ENCODE peak calls at places on chromosomes 4 and X, in seven cellular contexts. R is psoas muscle; M is mesothelial cell of epicardium; O is endothelial cell of umbilical vein; B is GM06990; A is CD4-positive, alpha-beta T cell; Y is esophagus squamous epithelium. C is an unnamed sample.

GRCh38 chrX:139739138-139739537 is 31.2 kb upstream of the MCF2 start:
- DNase-seq in R (no peak), M (no peak), O (peak), B (peak), A (no peak), Y (no peak), C (peak)

GRCh38 chr4:145178740-145179139 is 1.6 kb downstream of the OTUD4 start:
- DNase-seq in R (no peak), M (no peak), O (no peak), B (no peak), A (no peak), Y (no peak), C (peak)

GRCh38 chr4:46975841-46976551 is 17.4 kb downstream of the GABRA4 start:
- DNase-seq in R (no peak), M (no peak), O (no peak), B (peak), A (no peak), Y (no peak), C (peak)

GRCh38 chr4:28675582-28675981 is 1814.9 kb downstream of the STIM2 start:
- DNase-seq in R (no peak), M (no peak), O (no peak), B (no peak), A (no peak), Y (no peak), C (no peak)

GRCh38 chr4:178306565-178306964 is 864.3 kb upstream of the AGA start:
- DNase-seq in R (no peak), M (no peak), O (no peak), B (no peak), A (no peak), Y (no peak), C (no peak)

GRCh38 chrX:101595739-101596419 is 21.9 kb downstream of the ARMCX6 start:
- DNase-seq in R (no peak), M (no peak), O (peak), B (peak), A (no peak), Y (no peak), C (peak)

GRCh38 chrX:118183606-118184005 is 67.0 kb upstream of the KLHL13 start:
- DNase-seq in R (no peak), M (no peak), O (no peak), B (no peak), A (no peak), Y (no peak), C (no peak)

GRCh38 chr4:152363086-152363485 is 172.8 kb downstream of the FBXW7 start:
- DNase-seq in R (no peak), M (no peak), O (no peak), B (no peak), A (no peak), Y (no peak), C (no peak)

GRCh38 chr4:106362426-106362825 is 6.2 kb downstream of the GIMD1 start:
- DNase-seq in R (no peak), M (no peak), O (no peak), B (no peak), A (no peak), Y (no peak), C (no peak)

GRCh38 chrX:151704023-151704663 is 8.9 kb downstream of the PRRG3 start:
- DNase-seq in R (no peak), M (no peak), O (no peak), B (no peak), A (no peak), Y (no peak), C (no peak)

GRCh38 chr4:38509551-38509950 is 154.4 kb upstream of the KLF3 start:
- DNase-seq in R (no peak), M (no peak), O (no peak), B (peak), A (no peak), Y (no peak), C (no peak)

GRCh38 chr4:19494958-19495357 is 756.7 kb upstream of the SLIT2 start:
- DNase-seq in R (no peak), M (no peak), O (no peak), B (no peak), A (no peak), Y (no peak), C (no peak)

GRCh38 chr4:26248647-26249046 is 72.2 kb upstream of the RBPJ start:
- DNase-seq in R (no peak), M (no peak), O (no peak), B (no peak), A (no peak), Y (no peak), C (peak)

GRCh38 chr4:109702950-109703663 is at the start of gene CASP6:
- DNase-seq in R (peak), M (peak), O (peak), B (peak), A (peak), Y (peak), C (peak)

GRCh38 chr4:129455462-129455861 is 359.5 kb downstream of the C4orf33 start:
- DNase-seq in R (no peak), M (no peak), O (peak), B (no peak), A (no peak), Y (no peak), C (peak)

GRCh38 chr4:73690051-73690744 is 50.2 kb upstream of the CXCL8 start:
- DNase-seq in R (no peak), M (no peak), O (no peak), B (no peak), A (no peak), Y (no peak), C (peak)

GRCh38 chrX:10158279-10158939 is 1.6 kb downstream of the CLCN4 start:
- DNase-seq in R (peak), M (no peak), O (peak), B (peak), A (no peak), Y (no peak), C (peak)

GRCh38 chr4:121139533-121140222 is 24.4 kb downstream of the TNIP3 start:
- DNase-seq in R (no peak), M (no peak), O (peak), B (peak), A (no peak), Y (no peak), C (peak)

GRCh38 chrX:133994576-133994975 is 9.2 kb upstream of the GPC3 start:
- DNase-seq in R (no peak), M (no peak), O (no peak), B (no peak), A (no peak), Y (no peak), C (no peak)

GRCh38 chr4:142405021-142405991 is 440.8 kb downstream of the INPP4B start:
- DNase-seq in R (peak), M (no peak), O (peak), B (peak), A (peak), Y (no peak), C (peak)

GRCh38 chr4:52643846-52644245 is 15.3 kb downstream of the USP46 start:
- DNase-seq in R (peak), M (no peak), O (peak), B (peak), A (no peak), Y (no peak), C (peak)

GRCh38 chr4:108029731-108030130 is 40.0 kb downstream of the HADH start:
- DNase-seq in R (no peak), M (no peak), O (no peak), B (no peak), A (no peak), Y (no peak), C (no peak)

GRCh38 chr4:112003508-112003907 is 141.7 kb upstream of the FAM241A start:
- DNase-seq in R (no peak), M (no peak), O (no peak), B (no peak), A (no peak), Y (no peak), C (no peak)

GRCh38 chr4:161841759-161842158 is 322.0 kb downstream of the FSTL5 start:
- DNase-seq in R (no peak), M (no peak), O (no peak), B (no peak), A (no peak), Y (no peak), C (no peak)

GRCh38 chrX:151724563-151725337 is 8.9 kb downstream of the FATE1 start:
- DNase-seq in R (no peak), M (no peak), O (no peak), B (no peak), A (no peak), Y (no peak), C (no peak)

GRCh38 chr4:113659127-113659526 is 102.4 kb downstream of the CAMK2D start:
- DNase-seq in R (no peak), M (no peak), O (no peak), B (no peak), A (no peak), Y (no peak), C (no peak)

GRCh38 chr4:182449186-182449880 is 206.1 kb downstream of the TENM3 start:
- DNase-seq in R (no peak), M (no peak), O (peak), B (no peak), A (no peak), Y (no peak), C (peak)

GRCh38 chrX:18793601-18794089 is 86.2 kb downstream of the PPEF1 start:
- DNase-seq in R (no peak), M (no peak), O (peak), B (no peak), A (no peak), Y (no peak), C (peak)

GRCh38 chr4:47213971-47214370 is 182.6 kb downstream of the GABRB1 start:
- DNase-seq in R (no peak), M (no peak), O (no peak), B (no peak), A (no peak), Y (no peak), C (peak)

GRCh38 chrX:13109811-13110210 is 65.4 kb upstream of the FAM9C start:
- DNase-seq in R (no peak), M (no peak), O (peak), B (no peak), A (no peak), Y (no peak), C (peak)

DNA sequence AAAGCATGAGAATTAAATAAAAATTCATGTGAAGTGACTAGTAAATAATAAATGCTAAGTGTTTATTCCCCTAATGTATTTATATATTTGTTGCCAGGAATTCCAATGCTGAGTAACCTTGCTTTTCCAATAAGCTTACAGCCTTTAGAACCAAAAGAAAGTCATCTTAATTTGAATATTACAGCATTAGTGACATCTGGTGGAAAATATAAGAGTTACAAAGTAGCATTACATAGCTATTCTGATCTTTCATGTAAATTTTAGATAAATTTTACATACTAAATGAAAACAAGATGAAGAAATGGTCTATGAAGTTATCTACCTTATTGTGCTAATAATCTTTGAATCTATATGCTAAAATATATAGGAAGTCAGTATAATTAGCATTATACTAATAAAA is 10.4 kb downstream of the MAD2L1 start:
- DNase-seq in R (no peak), M (no peak), O (peak), B (no peak), A (no peak), Y (no peak), C (no peak)
- TF ChIP-seq CTCF in R (peak), M (peak), O (no peak), B (no peak), A (no peak), Y (peak), C (peak)

GRCh38 chrX:25196221-25196620 is 180.5 kb upstream of the ARX start:
- DNase-seq in R (no peak), M (no peak), O (no peak), B (no peak), A (no peak), Y (no peak), C (no peak)

GRCh38 chrX:25191403-25191802 is 175.6 kb upstream of the ARX start:
- DNase-seq in R (no peak), M (no peak), O (no peak), B (no peak), A (no peak), Y (no peak), C (peak)
- TF ChIP-seq CTCF in R (peak), M (no peak), O (no peak), B (peak), A (no peak), Y (no peak), C (no peak)

GRCh38 chr4:138560448-138560847 is 318.3 kb upstream of the SLC7A11 start:
- DNase-seq in R (no peak), M (no peak), O (no peak), B (peak), A (no peak), Y (no peak), C (no peak)
- TF ChIP-seq CTCF in R (no peak), M (no peak), O (peak), B (no peak), A (no peak), Y (no peak), C (no peak)

DNA sequence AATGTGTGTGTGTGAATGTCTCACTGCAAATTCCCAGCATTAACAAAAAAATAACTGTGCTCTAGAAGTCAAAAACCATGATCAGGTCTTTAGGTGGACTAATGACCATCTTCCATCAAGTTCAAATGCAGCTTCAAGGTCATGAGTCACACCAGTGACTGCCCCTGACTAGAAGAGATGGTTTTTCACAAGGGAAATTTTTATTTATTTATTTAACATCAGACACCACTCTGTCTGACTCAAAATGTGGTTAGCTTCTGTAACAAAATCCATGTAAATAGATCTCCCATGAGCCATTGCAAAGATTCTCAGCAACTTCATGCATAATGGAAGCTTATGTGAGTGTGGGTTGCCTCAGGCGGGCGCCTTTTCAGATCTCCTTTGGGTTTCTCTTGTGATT is 219.2 kb downstream of the KIT start:
- DNase-seq in R (no peak), M (no peak), O (no peak), B (no peak), A (no peak), Y (no peak), C (peak)
- TF ChIP-seq CTCF in R (no peak), M (no peak), O (no peak), B (no peak), A (no peak), Y (no peak), C (no peak)